ENCODE peak calls at places on chromosomes 4 and X, in five cellular contexts. X, J, O, A and Z are unnamed samples.

GRCh38 chr4:137881641-137882040 is 349.3 kb upstream of the PCDH18 start:
- DNase-seq in O (no peak), J (no peak), A (no peak), X (no peak), Z (no peak)

GRCh38 chrX:54358424-54359211 is 772 bp upstream of the WNK3 start:
- DNase-seq in A (peak), J (no peak), X (peak), O (peak), Z (no peak)

GRCh38 chr4:186144180-186144579 is 39.7 kb downstream of the FAM149A start:
- DNase-seq in X (peak), O (peak), J (no peak), A (peak), Z (peak)

GRCh38 chr4:101199507-101200285 is 147.6 kb downstream of the PPP3CA start:
- DNase-seq in A (no peak), O (no peak), X (peak), J (no peak), Z (no peak)

GRCh38 chr4:147689062-147689461 is 5.1 kb upstream of the PRMT9 start:
- DNase-seq in X (no peak), J (no peak), A (no peak), O (no peak), Z (peak)

GRCh38 chr4:128782076-128782715 is 27.3 kb upstream of the JADE1 start:
- DNase-seq in X (peak), A (peak), J (peak), O (peak), Z (no peak)

GRCh38 chr4:120520761-120521160 is 401.8 kb downstream of the PRDM5 start:
- DNase-seq in O (no peak), A (no peak), J (no peak), X (no peak), Z (no peak)

GRCh38 chrX:3939967-3940610 is 226.6 kb upstream of the PRKX start:
- DNase-seq in A (no peak), J (peak), X (peak), O (peak), Z (peak)

GRCh38 chr4:41963105-41963504 is 18.5 kb upstream of the DCAF4L1 start:
- DNase-seq in A (no peak), J (peak), X (peak), O (peak), Z (peak)

GRCh38 chrX:120308959-120309872 is 2.0 kb downstream of the TMEM255A start:
- DNase-seq in O (peak), X (peak), A (peak), J (no peak), Z (peak)

GRCh38 chrX:41695464-41695863 is 6.7 kb downstream of the GPR34 start:
- DNase-seq in O (no peak), J (no peak), A (no peak), X (peak), Z (no peak)

GRCh38 chr4:55866290-55866907 is 13.0 kb downstream of the EXOC1 start:
- DNase-seq in X (peak), A (no peak), J (no peak), O (no peak), Z (peak)

GRCh38 chr4:3291969-3292570 is 751 bp upstream of the RGS12 start:
- DNase-seq in X (no peak), A (peak), J (peak), O (peak), Z (peak)

GRCh38 chrX:40471965-40472648 is 108.7 kb upstream of the ATP6AP2 start:
- DNase-seq in A (peak), X (peak), O (peak), J (peak), Z (peak)

GRCh38 chr4:108049406-108049805 is 59.7 kb downstream of the HADH start:
- DNase-seq in O (no peak), J (no peak), X (no peak), A (no peak), Z (no peak)

GRCh38 chr4:142358656-142359055 is 487.4 kb downstream of the INPP4B start:
- DNase-seq in A (no peak), O (no peak), X (no peak), J (no peak), Z (no peak)

GRCh38 chr4:151313306-151314028 is 11.9 kb downstream of the SH3D19 start:
- DNase-seq in O (no peak), X (no peak), J (no peak), A (no peak), Z (no peak)

GRCh38 chrX:85203461-85203970 is 40.1 kb downstream of the SATL1 start:
- DNase-seq in J (no peak), A (no peak), O (no peak), X (no peak), Z (no peak)

GRCh38 chr4:81970454-81970853 is 403.3 kb downstream of the HNRNPD start:
- DNase-seq in X (no peak), J (no peak), A (no peak), O (no peak), Z (peak)

GRCh38 chrX:46580613-46581012 is 7.0 kb downstream of the CHST7 start:
- DNase-seq in A (no peak), J (no peak), X (no peak), O (no peak), Z (no peak)

GRCh38 chrX:12159799-12160198 is 21.5 kb downstream of the FRMPD4 start:
- DNase-seq in X (no peak), J (no peak), O (no peak), A (no peak), Z (no peak)

GRCh38 chr4:7649741-7650531 is 215.2 kb upstream of the PSAPL1 start:
- DNase-seq in J (no peak), O (no peak), X (peak), A (no peak), Z (no peak)

GRCh38 chr4:4457803-4458550 is 71.1 kb downstream of the NSG1 start:
- DNase-seq in O (no peak), A (no peak), J (no peak), X (peak), Z (no peak)

GRCh38 chr4:144649646-144650045 is 3.7 kb downstream of the HHIP start:
- DNase-seq in X (no peak), A (no peak), J (no peak), O (peak), Z (no peak)

GRCh38 chrX:107483976-107484726 is 34.7 kb downstream of the FRMPD3 start:
- DNase-seq in O (peak), J (peak), X (no peak), A (peak), Z (no peak)

GRCh38 chr4:158316264-158316663 is 106.0 kb downstream of the TMEM144 start:
- DNase-seq in J (no peak), A (no peak), O (no peak), X (peak), Z (no peak)

GRCh38 chrX:129653985-129654651 is 638 bp downstream of the APLN start:
- DNase-seq in A (no peak), O (no peak), X (no peak), J (no peak), Z (peak)

GRCh38 chrX:140767646-140768045 is 58.1 kb downstream of the LINC00632 start:
- DNase-seq in O (no peak), A (no peak), X (no peak), J (no peak), Z (no peak)

GRCh38 chr4:42566835-42567234 is 90.1 kb downstream of the ATP8A1 start:
- DNase-seq in X (no peak), J (no peak), A (no peak), O (no peak), Z (no peak)

GRCh38 chr4:24425868-24426267 is 158.5 kb downstream of the DHX15 start:
- DNase-seq in A (no peak), J (no peak), O (no peak), X (no peak), Z (no peak)

GRCh38 chr4:122775987-122776836 is 43.7 kb downstream of the BBS12 start:
- DNase-seq in X (no peak), J (no peak), O (no peak), A (no peak), Z (no peak)

GRCh38 chr4:24583451-24584174 is 741 bp downstream of the DHX15 start:
- DNase-seq in O (peak), A (peak), X (peak), J (peak), Z (peak)

GRCh38 chr4:109383823-109384222 is 49.8 kb upstream of the SEC24B start:
- DNase-seq in O (no peak), X (no peak), A (no peak), J (no peak), Z (no peak)

GRCh38 chrX:9467751-9468150 is 2.9 kb downstream of the TBL1X start:
- DNase-seq in A (no peak), O (peak), J (no peak), X (peak), Z (no peak)

GRCh38 chr4:181971973-181972372 is 271.2 kb upstream of the TENM3 start:
- DNase-seq in X (peak), J (no peak), O (no peak), A (no peak), Z (no peak)
- H3K9ac ChIP-seq in X (no peak), J (no peak), O (no peak), A (no peak), Z (no peak)

GRCh38 chrX:131828482-131828881 is 194.6 kb upstream of the STK26 start:
- DNase-seq in J (no peak), X (no peak), A (no peak), O (no peak), Z (no peak)
- H3K9ac ChIP-seq in J (no peak), X (no peak), A (no peak), O (no peak), Z (peak)

GRCh38 chr4:160224049-160224448 is 1121.2 kb downstream of the RAPGEF2 start:
- DNase-seq in J (no peak), O (no peak), A (no peak), X (no peak), Z (no peak)
- H3K9ac ChIP-seq in J (no peak), O (no peak), A (no peak), X (no peak), Z (no peak)

DNA sequence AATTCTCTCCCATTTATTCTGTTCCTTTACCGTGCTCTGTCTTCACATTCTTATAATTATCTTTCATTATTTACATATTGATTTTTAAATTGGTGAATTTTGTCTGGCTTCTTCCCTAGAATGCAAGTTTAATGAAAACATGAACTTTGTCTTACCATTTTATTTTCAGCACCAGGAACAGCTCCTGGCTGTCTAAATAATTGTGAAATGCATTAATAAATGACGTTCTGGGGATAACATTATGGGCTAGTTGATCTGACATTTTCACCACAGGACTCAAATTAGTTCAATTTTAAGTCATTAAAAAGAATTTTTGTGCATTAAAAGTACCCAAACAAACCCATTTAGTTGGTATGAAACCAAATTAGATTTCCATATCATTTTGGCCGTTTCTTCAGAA is 97.5 kb downstream of the KCTD8 start:
- DNase-seq in O (no peak), X (no peak), A (no peak), J (no peak), Z (no peak)
- H3K9ac ChIP-seq in O (no peak), X (no peak), A (no peak), J (no peak), Z (no peak)

GRCh38 chr4:111542056-111542455 is 603.2 kb upstream of the FAM241A start:
- DNase-seq in X (peak), O (no peak), A (no peak), J (no peak), Z (no peak)
- H3K9ac ChIP-seq in X (no peak), O (no peak), A (no peak), J (no peak), Z (no peak)